ENCODE peak calls at places on chromosomes 12 and 14, in seven cellular contexts. B is AG10803, J is mammary epithelial cell, E is GM18507, M is NCI-H1105, S is HTR-8/SVneo, G is T-helper 17 cell. C is an unnamed sample.

GRCh38 chr14:22047105-22047504 is 373.5 kb upstream of the OR4E1 start:
- DNase-seq in B (no peak), J (peak), E (no peak), M (no peak), S (no peak), G (no peak), C (no peak)

GRCh38 chr14:70821916-70822705 is 12.8 kb upstream of the MAP3K9 start:
- DNase-seq in B (peak), J (peak), E (no peak), M (peak), S (peak), G (peak), C (peak)

GRCh38 chr12:111355181-111355925 is 13.5 kb downstream of the PHETA1 start:
- DNase-seq in B (no peak), J (no peak), E (peak), M (no peak), S (no peak), G (no peak), C (no peak)

GRCh38 chr12:3728686-3729085 is 24.2 kb downstream of the CRACR2A start:
- DNase-seq in B (no peak), J (no peak), E (no peak), M (no peak), S (no peak), G (no peak), C (no peak)

GRCh38 chr12:49624919-49625577 is 1.7 kb downstream of the PRPF40B start:
- DNase-seq in B (peak), J (peak), E (no peak), M (no peak), S (no peak), G (no peak), C (no peak)

GRCh38 chr12:50901685-50902113 is 50.6 kb upstream of the HIGD1C start:
- DNase-seq in B (no peak), J (no peak), E (no peak), M (no peak), S (no peak), G (no peak), C (no peak)

GRCh38 chr14:104237651-104238423 is 99.5 kb downstream of the KIF26A start:
- DNase-seq in B (no peak), J (no peak), E (no peak), M (no peak), S (no peak), G (no peak), C (no peak)

GRCh38 chr12:55172686-55173085 is 46.5 kb downstream of the OR9K2 start:
- DNase-seq in B (no peak), J (peak), E (no peak), M (no peak), S (no peak), G (no peak), C (no peak)

GRCh38 chr12:11701398-11701797 is 51.9 kb downstream of the ETV6 start:
- DNase-seq in B (no peak), J (no peak), E (no peak), M (no peak), S (no peak), G (no peak), C (no peak)

GRCh38 chr12:57632898-57633825 is at the start of gene B4GALNT1:
- DNase-seq in B (peak), J (peak), E (peak), M (peak), S (peak), G (peak), C (peak)

GRCh38 chr12:77064891-77065360 is 443 bp downstream of the E2F7 start:
- DNase-seq in B (no peak), J (no peak), E (no peak), M (peak), S (peak), G (peak), C (no peak)

GRCh38 chr12:41563044-41563443 is 374.9 kb downstream of the PDZRN4 start:
- DNase-seq in B (no peak), J (no peak), E (no peak), M (no peak), S (no peak), G (no peak), C (no peak)

GRCh38 chr14:91246051-91246852 is 1.7 kb upstream of the GPR68 start:
- DNase-seq in B (no peak), J (no peak), E (no peak), M (peak), S (no peak), G (peak), C (no peak)

GRCh38 chr12:52316701-52317100 is 4.5 kb downstream of the KRT83 start:
- DNase-seq in B (no peak), J (no peak), E (no peak), M (no peak), S (no peak), G (no peak), C (no peak)

GRCh38 chr14:77469041-77469440 is 11.1 kb downstream of the AHSA1 start:
- DNase-seq in B (no peak), J (no peak), E (no peak), M (no peak), S (no peak), G (no peak), C (no peak)

GRCh38 chr14:37116933-37117844 is 55.2 kb downstream of the SLC25A21 start:
- DNase-seq in B (peak), J (peak), E (no peak), M (peak), S (peak), G (no peak), C (no peak)

GRCh38 chr12:124742111-124742510 is 121.6 kb downstream of the SCARB1 start:
- DNase-seq in B (no peak), J (no peak), E (no peak), M (no peak), S (no peak), G (no peak), C (no peak)

GRCh38 chr14:51554953-51555352 is 96.8 kb upstream of the FRMD6 start:
- DNase-seq in B (peak), J (no peak), E (no peak), M (no peak), S (no peak), G (no peak), C (no peak)

GRCh38 chr12:12839886-12840285 is 26.7 kb downstream of the DDX47 start:
- DNase-seq in B (peak), J (peak), E (no peak), M (no peak), S (peak), G (no peak), C (no peak)

GRCh38 chr12:87871061-87871460 is 158.1 kb downstream of the C12orf50 start:
- DNase-seq in B (no peak), J (no peak), E (no peak), M (no peak), S (no peak), G (no peak), C (no peak)

GRCh38 chr14:99725774-99726537 is 41.9 kb downstream of the CYP46A1 start:
- DNase-seq in B (no peak), J (no peak), E (no peak), M (no peak), S (no peak), G (no peak), C (no peak)

GRCh38 chr12:3110579-3110978 is 33.4 kb downstream of the TSPAN9 start:
- DNase-seq in B (peak), J (no peak), E (no peak), M (no peak), S (no peak), G (no peak), C (no peak)

GRCh38 chr12:40959041-40959440 is 229.1 kb upstream of the PDZRN4 start:
- DNase-seq in B (peak), J (peak), E (no peak), M (no peak), S (no peak), G (no peak), C (no peak)

GRCh38 chr12:34401659-34402227 is 379.4 kb downstream of the ALG10 start:
- DNase-seq in B (no peak), J (no peak), E (no peak), M (no peak), S (no peak), G (no peak), C (no peak)

GRCh38 chr12:112303004-112303403 is 79.2 kb downstream of the HECTD4 start:
- DNase-seq in B (peak), J (peak), E (peak), M (no peak), S (peak), G (no peak), C (peak)

GRCh38 chr14:70268760-70269159 is 80.0 kb upstream of the SLC8A3 start:
- DNase-seq in B (no peak), J (no peak), E (no peak), M (no peak), S (no peak), G (no peak), C (no peak)

GRCh38 chr12:52925717-52926595 is 21.1 kb upstream of the KRT8 start:
- DNase-seq in B (no peak), J (peak), E (no peak), M (peak), S (no peak), G (no peak), C (no peak)

GRCh38 chr12:79782197-79782890 is 91.6 kb upstream of the PAWR start:
- DNase-seq in B (peak), J (peak), E (no peak), M (no peak), S (no peak), G (no peak), C (no peak)

GRCh38 chr12:25979563-25979962 is 21.1 kb downstream of the RASSF8 start:
- DNase-seq in B (peak), J (peak), E (no peak), M (no peak), S (no peak), G (no peak), C (no peak)

GRCh38 chr12:51621155-51621922 is 30.3 kb downstream of the SCN8A start:
- DNase-seq in B (peak), J (no peak), E (no peak), M (no peak), S (no peak), G (no peak), C (no peak)

GRCh38 chr12:93790472-93791152 is 113.4 kb downstream of the CRADD start:
- DNase-seq in B (peak), J (peak), E (no peak), M (no peak), S (peak), G (no peak), C (no peak)

C was measured in GM19239.